ENCODE peak calls at places on chromosome 22, in seven cellular contexts. Z is choroid plexus epithelial cell, W is NCI-H1694 treated with DMSO at 0.1 percent for 48 hours, E is fibroblast of pulmonary artery, R is GM12865, J is left colon, D is ascending aorta. P is an unnamed sample.
A peak's percentile ranks its signal among the peaks of the same experiment; 100 is the strongest.

GRCh38 chr22:46572911-46573780 is 35.7 kb upstream of the CELSR1 start:
- DNase-seq in Z (no peak), W (no peak), E (no peak), R (no peak), J (no peak), D (no peak), P (no peak)

GRCh38 chr22:39486951-39487825 is 14.9 kb upstream of the MIEF1 start:
- DNase-seq in Z (no peak), W (no peak), E (no peak), R (no peak), J (no peak), D (no peak), P (no peak)

GRCh38 chr22:42969348-42969975 is 45.5 kb downstream of the PACSIN2 start:
- DNase-seq in Z (peak; percentile 55), W (no peak), E (peak; percentile 39), R (no peak), J (no peak), D (no peak), P (no peak)

GRCh38 chr22:37953437-37954179 is at the start of the genes C22orf23 and POLR2F:
- DNase-seq in Z (peak; percentile 96), W (peak; percentile 81), E (peak; percentile 96), R (peak; percentile 97), J (peak; percentile 96), D (peak; percentile 97), P (peak; percentile 82)

GRCh38 chr22:50293441-50294318 is 13.8 kb downstream of the PLXNB2 start:
- DNase-seq in Z (peak; percentile 70), W (no peak), E (peak; percentile 80), R (peak; percentile 34), J (peak; percentile 93), D (no peak), P (no peak)

GRCh38 chr22:46055176-46055850 is 78.4 kb upstream of the WNT7B start:
- DNase-seq in Z (no peak), W (peak; percentile 58), E (no peak), R (no peak), J (peak; percentile 85), D (peak; percentile 73), P (no peak)

GRCh38 chr22:44311104-44311854 is 1.5 kb downstream of the SHISAL1 start:
- DNase-seq in Z (no peak), W (no peak), E (no peak), R (no peak), J (no peak), D (no peak), P (no peak)

GRCh38 chr22:46693634-46694422 is 44.2 kb downstream of the CERK start:
- DNase-seq in Z (no peak), W (no peak), E (no peak), R (no peak), J (no peak), D (no peak), P (no peak)

GRCh38 chr22:39253427-39254070 is 8.8 kb upstream of the PDGFB start:
- DNase-seq in Z (peak; percentile 82), W (peak; percentile 27), E (peak; percentile 72), R (peak; percentile 45), J (no peak), D (peak; percentile 88), P (peak; percentile 58)

GRCh38 chr22:30582788-30583575 is 8.5 kb upstream of the GAL3ST1 start:
- DNase-seq in Z (no peak), W (no peak), E (no peak), R (no peak), J (no peak), D (no peak), P (no peak)

GRCh38 chr22:19122752-19123492 is 710 bp upstream of the DGCR2 start:
- DNase-seq in Z (peak; percentile 38), W (no peak), E (no peak), R (no peak), J (no peak), D (peak; percentile 70), P (no peak)

GRCh38 chr22:19242699-19243098 is 48.8 kb downstream of the CLTCL1 start:
- DNase-seq in Z (no peak), W (no peak), E (no peak), R (no peak), J (no peak), D (no peak), P (no peak)

GRCh38 chr22:31107206-31108118 is at the start of gene SELENOM:
- DNase-seq in Z (peak; percentile 99), W (peak; percentile 49), E (peak; percentile 99), R (peak; percentile 94), J (peak; percentile 98), D (peak; percentile 99), P (peak; percentile 86)

GRCh38 chr22:25102722-25103121 is 96.9 kb upstream of the CRYBB3 start:
- DNase-seq in Z (no peak), W (no peak), E (no peak), R (no peak), J (no peak), D (no peak), P (no peak)

GRCh38 chr22:32518848-32519247 is 44.2 kb downstream of the FBXO7 start:
- DNase-seq in Z (no peak), W (no peak), E (no peak), R (peak; percentile 32), J (no peak), D (no peak), P (no peak)

GRCh38 chr22:49398646-49399045 is 429.0 kb downstream of the BRD1 start:
- DNase-seq in Z (no peak), W (no peak), E (no peak), R (no peak), J (no peak), D (peak; percentile 44), P (no peak)

GRCh38 chr22:31400023-31400397 is 606 bp downstream of the DRG1 start:
- DNase-seq in Z (peak; percentile 16), W (peak; percentile 4), E (peak; percentile 18), R (peak; percentile 13), J (no peak), D (no peak), P (no peak)

GRCh38 chr22:21855715-21856114 is 11.7 kb downstream of the MAPK1 start:
- DNase-seq in Z (no peak), W (no peak), E (no peak), R (no peak), J (no peak), D (no peak), P (no peak)

GRCh38 chr22:42946551-42947198 is 68.3 kb downstream of the PACSIN2 start:
- DNase-seq in Z (no peak), W (peak; percentile 39), E (no peak), R (no peak), J (no peak), D (peak; percentile 61), P (no peak)

GRCh38 chr22:46429327-46429853 is 93.9 kb downstream of the TRMU start:
- DNase-seq in Z (no peak), W (no peak), E (no peak), R (no peak), J (no peak), D (no peak), P (no peak)

GRCh38 chr22:49678137-49678841 is 149.4 kb downstream of the BRD1 start:
- DNase-seq in Z (no peak), W (no peak), E (no peak), R (no peak), J (no peak), D (no peak), P (no peak)

GRCh38 chr22:37060801-37061610 is 9.5 kb downstream of the KCTD17 start:
- DNase-seq in Z (no peak), W (no peak), E (no peak), R (peak; percentile 61), J (no peak), D (no peak), P (no peak)

GRCh38 chr22:19514831-19515565 is 9.2 kb downstream of the CLDN5 start:
- DNase-seq in Z (peak; percentile 54), W (peak; percentile 1), E (peak; percentile 5), R (no peak), J (no peak), D (peak; percentile 40), P (no peak)

GRCh38 chr22:43967069-43967468 is 11.8 kb downstream of the SAMM50 start:
- DNase-seq in Z (no peak), W (no peak), E (peak; percentile 4), R (no peak), J (no peak), D (no peak), P (no peak)

GRCh38 chr22:38868286-38868721 is 3.7 kb downstream of the CBX6 start:
- DNase-seq in Z (no peak), W (no peak), E (no peak), R (no peak), J (no peak), D (peak; percentile 49), P (no peak)

GRCh38 chr22:43554694-43555365 is 143.0 kb downstream of the MPPED1 start:
- DNase-seq in Z (no peak), W (no peak), E (no peak), R (no peak), J (no peak), D (peak; percentile 25), P (no peak)

GRCh38 chr22:24803064-24803542 is 2.9 kb upstream of the SGSM1 start:
- DNase-seq in Z (peak; percentile 50), W (peak; percentile 31), E (peak; percentile 49), R (peak; percentile 35), J (peak; percentile 51), D (peak; percentile 74), P (no peak)

GRCh38 chr22:40036126-40036525 is 41.4 kb downstream of the FAM83F start:
- DNase-seq in Z (no peak), W (no peak), E (no peak), R (no peak), J (no peak), D (no peak), P (no peak)

GRCh38 chr22:43889366-43890253 is 2.2 kb downstream of the PNPLA5 start:
- DNase-seq in Z (peak; percentile 55), W (no peak), E (peak; percentile 28), R (no peak), J (no peak), D (no peak), P (no peak)

GRCh38 chr22:29307658-29308147 is 1.3 kb downstream of the GAS2L1 start:
- DNase-seq in Z (no peak), W (no peak), E (no peak), R (no peak), J (no peak), D (no peak), P (no peak)

GRCh38 chr22:30210235-30210831 is 36.2 kb downstream of the LIF start:
- DNase-seq in Z (peak; percentile 66), W (no peak), E (peak; percentile 81), R (no peak), J (no peak), D (no peak), P (no peak)

GRCh38 chr22:19892925-19893324 is 38.3 kb upstream of the GNB1L start:
- DNase-seq in Z (peak; percentile 38), W (no peak), E (no peak), R (no peak), J (no peak), D (no peak), P (no peak)

GRCh38 chr22:34430386-34430785 is 510.1 kb upstream of the LARGE1 start:
- DNase-seq in Z (no peak), W (no peak), E (no peak), R (no peak), J (no peak), D (no peak), P (no peak)

GRCh38 chr22:39776295-39776694 is 117.3 kb downstream of the ENTHD1 start:
- DNase-seq in Z (no peak), W (no peak), E (no peak), R (no peak), J (no peak), D (no peak), P (no peak)

GRCh38 chr22:40107756-40108437 is 69.8 kb upstream of the TNRC6B start:
- DNase-seq in Z (peak; percentile 35), W (no peak), E (peak; percentile 36), R (no peak), J (no peak), D (no peak), P (no peak)